ENCODE peak calls at places on chromosomes 11 and 22, in six cellular contexts. I, A, U, N, H and E are unnamed samples.

GRCh38 chr22:45159652-45160462 is 3.9 kb upstream of the NUP50 start:
- DNase-seq in I (no peak), A (no peak), U (no peak), N (peak; percentile 38), H (no peak), E (no peak)

GRCh38 chr11:134425816-134426536 is 13.9 kb upstream of the B3GAT1 start:
- DNase-seq in I (no peak), A (no peak), U (no peak), N (no peak), H (no peak), E (no peak)

GRCh38 chr11:24589064-24589463 is 92.2 kb downstream of the LUZP2 start:
- DNase-seq in I (no peak), A (no peak), U (no peak), N (no peak), H (no peak), E (no peak)

GRCh38 chr11:78654071-78654470 is 79.4 kb upstream of the NARS2 start:
- DNase-seq in I (no peak), A (no peak), U (no peak), N (no peak), H (no peak), E (no peak)

GRCh38 chr11:47408598-47409439 is 429 bp downstream of the SLC39A13 start:
- DNase-seq in I (peak; percentile 66), A (peak; percentile 56), U (peak; percentile 76), N (peak; percentile 87), H (peak; percentile 71), E (no peak)

GRCh38 chr11:6563667-6564066 is 39.7 kb downstream of the RRP8 start:
- DNase-seq in I (no peak), A (no peak), U (peak; percentile 43), N (no peak), H (no peak), E (no peak)

GRCh38 chr22:24977370-24978230 is 25.1 kb downstream of the KIAA1671 start:
- DNase-seq in I (no peak), A (peak; percentile 30), U (no peak), N (no peak), H (no peak), E (no peak)

GRCh38 chr11:111429066-111429506 is 50.0 kb upstream of the POU2AF1 start:
- DNase-seq in I (no peak), A (peak; percentile 69), U (no peak), N (peak; percentile 37), H (no peak), E (peak; percentile 23)

GRCh38 chr22:24894220-24894975 is 52.1 kb downstream of the LHFPL7 start:
- DNase-seq in I (peak; percentile 59), A (peak; percentile 66), U (peak; percentile 94), N (peak; percentile 68), H (peak; percentile 90), E (no peak)

GRCh38 chr11:125314264-125315087 is 149.9 kb downstream of the PKNOX2 start:
- DNase-seq in I (no peak), A (peak; percentile 35), U (no peak), N (no peak), H (no peak), E (no peak)

GRCh38 chr22:45818130-45819085 is 146.8 kb downstream of the ATXN10 start:
- DNase-seq in I (no peak), A (no peak), U (no peak), N (no peak), H (no peak), E (peak; percentile 62)

GRCh38 chr11:110249066-110249465 is 47.3 kb downstream of the RDX start:
- DNase-seq in I (no peak), A (no peak), U (no peak), N (no peak), H (no peak), E (no peak)

GRCh38 chr11:44562836-44563460 is 2.5 kb upstream of the CD82 start:
- DNase-seq in I (no peak), A (no peak), U (no peak), N (no peak), H (no peak), E (no peak)

GRCh38 chr11:60919320-60919719 is 4.9 kb upstream of the TMEM132A start:
- DNase-seq in I (no peak), A (no peak), U (no peak), N (no peak), H (no peak), E (no peak)

GRCh38 chr11:79768343-79768742 is 327.5 kb upstream of the TENM4 start:
- DNase-seq in I (no peak), A (no peak), U (no peak), N (no peak), H (no peak), E (no peak)

GRCh38 chr22:33000342-33001280 is 57.6 kb downstream of the SYN3 start:
- DNase-seq in I (no peak), A (peak; percentile 71), U (peak; percentile 64), N (peak; percentile 32), H (peak; percentile 80), E (peak; percentile 43)

GRCh38 chr22:20239063-20239950 is 28.8 kb downstream of the RTN4R start:
- DNase-seq in I (no peak), A (peak; percentile 73), U (no peak), N (peak; percentile 17), H (no peak), E (peak; percentile 89)

GRCh38 chr11:130677486-130678153 is 229.2 kb downstream of the ADAMTS15 start:
- DNase-seq in I (peak; percentile 45), A (no peak), U (no peak), N (peak; percentile 70), H (no peak), E (no peak)

GRCh38 chr11:19632435-19632834 is 80.2 kb upstream of the NAV2 start:
- DNase-seq in I (no peak), A (no peak), U (no peak), N (peak; percentile 64), H (no peak), E (no peak)

GRCh38 chr11:115784796-115785521 is 280.7 kb upstream of the CADM1 start:
- DNase-seq in I (no peak), A (no peak), U (no peak), N (no peak), H (no peak), E (no peak)

GRCh38 chr11:1918436-1919315 is 827 bp upstream of the TNNT3 start:
- DNase-seq in I (no peak), A (peak; percentile 35), U (peak; percentile 53), N (no peak), H (no peak), E (no peak)
- TF ChIP-seq CTCF in I (no peak), A (no peak), U (no peak), N (no peak), H (no peak), E (no peak)

DNA sequence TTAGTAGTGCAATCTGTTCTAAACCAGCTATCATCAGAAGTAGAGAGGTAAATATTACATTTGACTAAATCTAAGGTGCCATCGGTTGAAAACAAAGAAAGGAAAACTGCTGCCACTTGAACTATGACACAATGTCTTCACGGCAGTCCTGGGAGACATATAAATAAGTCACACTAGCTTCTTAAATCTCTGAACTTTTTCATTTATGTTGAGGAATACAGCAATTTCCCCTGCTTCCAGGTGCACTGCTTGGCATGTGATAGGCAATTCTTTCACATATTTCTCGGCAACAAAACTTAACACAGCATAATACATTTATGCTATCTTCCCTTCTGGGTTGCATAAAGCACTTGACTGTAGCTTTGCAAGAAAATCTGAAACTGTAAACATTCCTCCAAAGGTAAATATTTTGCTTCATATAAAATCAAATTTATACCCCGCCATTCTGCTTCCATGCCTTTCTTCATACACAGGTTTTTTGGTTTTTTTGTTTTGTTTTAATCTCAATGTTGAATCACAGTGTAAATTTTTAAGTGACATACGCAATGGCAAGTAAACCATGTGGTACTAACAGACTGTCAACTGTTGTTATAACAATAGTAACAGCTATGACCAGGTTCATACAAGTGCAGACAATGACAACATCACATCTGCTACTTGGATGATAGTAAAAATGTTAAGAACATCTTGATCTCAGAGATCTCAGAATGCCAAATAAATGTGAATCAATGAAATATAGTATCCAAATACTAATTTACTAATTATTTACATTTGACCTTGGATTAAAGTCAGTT is 18.2 kb downstream of the USP28 start:
- DNase-seq in I (no peak), A (no peak), U (no peak), N (no peak), H (no peak), E (no peak)
- H3K27ac ChIP-seq in I (no peak overlapping the region), A (no peak overlapping the region), U (no peak overlapping the region), N (no peak overlapping the region), H (no peak overlapping the region), E (no peak overlapping the region)

GRCh38 chr11:82899191-82899820 is 924 bp downstream of the PRCP start:
- DNase-seq in I (no peak), A (no peak), U (no peak), N (no peak), H (no peak), E (no peak)

GRCh38 chr11:82898242-82898641 is 2.0 kb downstream of the PRCP start:
- DNase-seq in I (no peak), A (no peak), U (no peak), N (no peak), H (no peak), E (no peak)

GRCh38 chr11:82901165-82901938 is at the start of gene DDIAS:
- DNase-seq in I (peak; percentile 90), A (peak; percentile 94), U (peak; percentile 93), N (peak; percentile 98), H (peak; percentile 95), E (peak; percentile 94)

GRCh38 chr11:82900277-82901164 is at the start of gene PRCP:
- DNase-seq in I (peak; percentile 61), A (peak; percentile 92), U (peak; percentile 97), N (peak; percentile 85), H (peak; percentile 97), E (peak; percentile 89)

DNA sequence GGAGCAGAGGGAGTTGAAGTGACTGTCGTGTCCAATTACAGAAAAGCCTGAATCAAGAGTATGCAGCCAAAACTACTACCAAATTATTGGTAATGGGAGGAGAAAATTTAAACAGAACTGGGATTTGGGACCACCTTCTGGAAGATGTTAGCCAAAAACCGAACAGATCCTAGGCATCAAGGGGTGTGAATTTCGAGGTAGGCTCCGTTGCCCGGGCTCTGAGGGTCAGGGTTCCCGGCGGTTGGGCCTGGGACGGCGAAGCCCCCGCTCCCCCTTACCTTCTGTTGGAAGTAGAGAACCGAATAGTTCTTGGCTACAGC is 313 bp downstream of the PRCP start:
- DNase-seq in I (no peak), A (no peak), U (no peak), N (no peak), H (no peak), E (no peak)
- H3K4me3 ChIP-seq in I (peak overlapping the region; percentile 87), A (peak overlapping the region; percentile 75), U (peak overlapping the region; percentile 72), N (peak overlapping the region; percentile 64), H (peak overlapping the region; percentile 68), E (peak overlapping the region; percentile 80)

GRCh38 chr22:23453277-23453676 is 126.8 kb downstream of the IGLL1 start:
- DNase-seq in I (no peak), A (no peak), U (no peak), N (no peak), H (no peak), E (no peak)

GRCh38 chr22:23458663-23459541 is 121.2 kb downstream of the IGLL1 start:
- DNase-seq in I (no peak), A (no peak), U (no peak), N (no peak), H (no peak), E (no peak)

GRCh38 chr22:23452231-23453010 is 127.7 kb downstream of the IGLL1 start:
- DNase-seq in I (no peak), A (no peak), U (no peak), N (no peak), H (no peak), E (no peak)

DNA sequence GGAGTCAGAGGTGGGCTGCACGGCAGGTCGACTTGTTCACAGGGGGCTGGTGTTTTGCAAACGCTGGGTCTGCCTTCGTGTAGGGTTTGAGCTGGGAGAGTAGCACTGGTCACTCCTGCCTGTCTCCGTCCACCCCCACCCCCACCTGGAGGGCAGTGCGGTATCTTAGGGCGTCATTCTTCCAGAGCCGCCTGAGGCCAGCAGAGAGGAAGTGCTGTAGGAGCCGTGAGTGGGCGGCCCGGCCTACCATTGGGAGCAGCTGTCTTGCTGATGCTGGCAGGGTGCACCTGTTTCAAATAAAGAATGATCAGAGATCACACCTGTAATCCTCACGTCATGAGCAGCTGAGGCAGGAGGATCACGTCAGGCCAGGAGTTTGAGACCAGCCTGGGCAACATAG is 122.5 kb downstream of the IGLL1 start:
- DNase-seq in I (no peak), A (no peak), U (no peak), N (no peak), H (peak; percentile 68), E (no peak)
- TF ChIP-seq CTCF in I (no peak), A (no peak), U (no peak), N (no peak), H (no peak), E (no peak)